ENCODE peak calls at places on chromosomes 2 and 18, in seven cellular contexts. E is SK-N-SH, A is endodermal cell, J is dorsolateral prefrontal cortex, D is pancreas, T is adrenal gland, Z is caudate nucleus. U is an unnamed sample.

GRCh38 chr2:237889811-237890210 is 30.4 kb downstream of the RAMP1 start:
- DNase-seq in E (no peak), A (peak; percentile 21), J (no peak), D (peak; percentile 19), T (no peak), Z (no peak), U (no peak)

GRCh38 chr2:113851640-113852039 is 38.2 kb upstream of the ACTR3 start:
- DNase-seq in E (no peak), A (no peak), J (no peak), D (no peak), T (peak; percentile 69), Z (no peak), U (no peak)

GRCh38 chr2:20422679-20423271 is 24.1 kb upstream of the RHOB start:
- DNase-seq in E (peak; percentile 55), A (peak; percentile 82), J (no peak), D (no peak), T (no peak), Z (no peak), U (no peak)

GRCh38 chr2:14678754-14679153 is 46.2 kb downstream of the LRATD1 start:
- DNase-seq in E (no peak), A (no peak), J (no peak), D (no peak), T (peak; percentile 11), Z (no peak), U (no peak)

GRCh38 chr2:55418512-55419235 is 982 bp downstream of the CCDC88A start:
- DNase-seq in E (peak; percentile 23), A (peak; percentile 56), J (no peak), D (no peak), T (peak; percentile 9), Z (no peak), U (no peak)

GRCh38 chr2:28901202-28901601 is 6.7 kb downstream of the WDR43 start:
- DNase-seq in E (no peak), A (no peak), J (no peak), D (no peak), T (no peak), Z (no peak), U (no peak)

GRCh38 chr2:239944706-239945551 is 80.2 kb downstream of the NDUFA10 start:
- DNase-seq in E (no peak), A (peak; percentile 51), J (peak; percentile 59), D (peak; percentile 51), T (peak; percentile 41), Z (no peak), U (no peak)

GRCh38 chr2:75516378-75517122 is 44.2 kb downstream of the EVA1A start:
- DNase-seq in E (no peak), A (no peak), J (no peak), D (no peak), T (no peak), Z (no peak), U (no peak)

GRCh38 chr2:50948691-50949090 is 83.2 kb downstream of the NRXN1 start:
- DNase-seq in E (no peak), A (no peak), J (no peak), D (no peak), T (no peak), Z (no peak), U (no peak)

GRCh38 chr2:1990724-1991123 is 246.4 kb upstream of the PXDN start:
- DNase-seq in E (peak; percentile 96), A (peak; percentile 40), J (peak; percentile 93), D (peak; percentile 90), T (no peak), Z (no peak), U (peak; percentile 44)

GRCh38 chr2:234198976-234199375 is 148.5 kb downstream of the SPP2 start:
- DNase-seq in E (no peak), A (no peak), J (no peak), D (no peak), T (no peak), Z (no peak), U (no peak)

GRCh38 chr2:62440281-62440946 is 65.6 kb downstream of the TMEM17 start:
- DNase-seq in E (no peak), A (no peak), J (no peak), D (no peak), T (no peak), Z (no peak), U (no peak)

GRCh38 chr2:231672617-231673347 is 35.5 kb upstream of the PTMA start:
- DNase-seq in E (no peak), A (peak; percentile 95), J (no peak), D (peak; percentile 66), T (peak; percentile 38), Z (no peak), U (peak; percentile 29)

GRCh38 chr18:8084160-8084559 is 517.0 kb downstream of the PTPRM start:
- DNase-seq in E (peak; percentile 38), A (peak; percentile 90), J (no peak), D (no peak), T (peak; percentile 21), Z (no peak), U (no peak)

GRCh38 chr2:95345415-95346235 is 48.5 kb downstream of the KCNIP3 start:
- DNase-seq in E (peak; percentile 95), A (peak; percentile 95), J (peak; percentile 73), D (peak; percentile 92), T (peak; percentile 81), Z (no peak), U (peak; percentile 26)

GRCh38 chr2:84649487-84650142 is 133.3 kb downstream of the DNAH6 start:
- DNase-seq in E (no peak), A (no peak), J (no peak), D (no peak), T (no peak), Z (no peak), U (no peak)

GRCh38 chr2:150142561-150142960 is 344.9 kb downstream of the RND3 start:
- DNase-seq in E (no peak), A (no peak), J (no peak), D (no peak), T (no peak), Z (no peak), U (no peak)

GRCh38 chr2:202002381-202002780 is 31.3 kb upstream of the FZD7 start:
- DNase-seq in E (no peak), A (peak; percentile 68), J (no peak), D (no peak), T (no peak), Z (no peak), U (no peak)

GRCh38 chr2:134440336-134440909 is 186.6 kb downstream of the MGAT5 start:
- DNase-seq in E (no peak), A (no peak), J (no peak), D (no peak), T (no peak), Z (no peak), U (no peak)

GRCh38 chr18:4017479-4017878 is 437.6 kb downstream of the DLGAP1 start:
- DNase-seq in E (no peak), A (peak; percentile 78), J (no peak), D (no peak), T (no peak), Z (no peak), U (no peak)

GRCh38 chr2:68452168-68452890 is 14.8 kb downstream of the FBXO48 start:
- DNase-seq in E (no peak), A (no peak), J (no peak), D (no peak), T (peak; percentile 29), Z (no peak), U (no peak)

GRCh38 chr2:68925298-68925885 is 27.3 kb downstream of the GKN2 start:
- DNase-seq in E (peak; percentile 55), A (peak; percentile 77), J (no peak), D (no peak), T (peak; percentile 37), Z (no peak), U (no peak)

GRCh38 chr2:127526940-127527804 is 883 bp upstream of the IWS1 start:
- DNase-seq in E (peak; percentile 44), A (peak; percentile 61), J (no peak), D (no peak), T (no peak), Z (no peak), U (no peak)

GRCh38 chr2:63850650-63851049 is 9.0 kb downstream of the UGP2 start:
- DNase-seq in E (no peak), A (no peak), J (no peak), D (no peak), T (no peak), Z (no peak), U (no peak)

GRCh38 chr2:63849381-63850203 is 7.9 kb downstream of the UGP2 start:
- DNase-seq in E (no peak), A (peak; percentile 81), J (no peak), D (no peak), T (no peak), Z (no peak), U (no peak)

GRCh38 chr2:63850204-63850571 is 8.5 kb downstream of the UGP2 start:
- DNase-seq in E (no peak), A (no peak), J (no peak), D (no peak), T (no peak), Z (no peak), U (no peak)

GRCh38 chr2:63853527-63854310 is 12.0 kb downstream of the UGP2 start:
- DNase-seq in E (no peak), A (no peak), J (no peak), D (no peak), T (no peak), Z (no peak), U (no peak)

GRCh38 chr2:63851912-63852311 is 10.2 kb downstream of the UGP2 start:
- DNase-seq in E (no peak), A (no peak), J (no peak), D (no peak), T (no peak), Z (no peak), U (no peak)
- H3K27ac ChIP-seq in E (no peak overlapping the region), A (no peak overlapping the region), J (no peak overlapping the region), D (no peak overlapping the region), T (no peak overlapping the region), Z (no peak overlapping the region), U (no peak overlapping the region)

GRCh38 chr2:178047391-178047790 is 25.2 kb downstream of the PDE11A start:
- DNase-seq in E (no peak), A (no peak), J (no peak), D (no peak), T (no peak), Z (no peak), U (no peak)

DNA sequence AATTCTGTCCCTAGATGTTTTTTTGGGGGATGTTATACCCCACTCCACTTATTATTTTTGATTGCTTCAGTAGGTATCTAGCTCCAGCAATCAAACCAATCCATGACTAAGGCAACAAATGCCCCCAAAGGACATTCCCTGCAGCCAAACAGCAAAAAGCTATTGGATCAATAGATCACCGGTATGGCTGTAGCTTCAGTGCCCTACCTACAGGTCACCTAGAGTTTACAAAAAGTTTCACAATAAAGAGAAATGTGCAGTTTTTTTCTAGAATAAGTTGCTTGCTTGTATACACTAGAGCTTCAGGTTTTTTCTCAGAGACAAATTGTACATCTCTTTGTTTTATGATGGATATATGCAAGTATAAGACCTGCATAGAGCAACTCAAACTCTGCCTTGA is 27.7 kb downstream of the PDE11A start:
- DNase-seq in E (no peak), A (no peak), J (no peak), D (no peak), T (no peak), Z (no peak), U (no peak)
- H3K27ac ChIP-seq in E (no peak overlapping the region), A (no peak overlapping the region), J (no peak overlapping the region), D (no peak overlapping the region), T (no peak overlapping the region), Z (no peak overlapping the region), U (no peak overlapping the region)

GRCh38 chr2:7196871-7197270 is 279.7 kb downstream of the RNF144A start:
- DNase-seq in E (no peak), A (no peak), J (no peak), D (no peak), T (no peak), Z (no peak), U (no peak)
- H3K27ac ChIP-seq in E (no peak overlapping the region), A (no peak overlapping the region), J (no peak overlapping the region), D (no peak overlapping the region), T (no peak overlapping the region), Z (no peak overlapping the region), U (no peak overlapping the region)

GRCh38 chr2:149018971-149019370 is 19.5 kb upstream of the LYPD6B start:
- DNase-seq in E (no peak), A (peak; percentile 7), J (no peak), D (no peak), T (no peak), Z (no peak), U (no peak)
- H3K27ac ChIP-seq in E (no peak overlapping the region), A (no peak overlapping the region), J (no peak overlapping the region), D (no peak overlapping the region), T (no peak overlapping the region), Z (no peak overlapping the region), U (no peak overlapping the region)